ENCODE peak calls at places on chromosomes 3 and 15, in four cellular contexts. G is caudate nucleus, A is RWPE1, Y is endodermal cell. O is an unnamed sample.

GRCh38 chr15:77495806-77496589 is 75.3 kb downstream of the HMG20A start:
- DNase-seq in G (no peak), A (no peak), Y (no peak), O (no peak)

GRCh38 chr3:58350627-58351013 is 17.9 kb downstream of the PXK start:
- DNase-seq in G (no peak), A (no peak), Y (no peak), O (no peak)

GRCh38 chr3:194750409-194750808 is 64.7 kb downstream of the FAM43A start:
- DNase-seq in G (no peak), A (no peak), Y (no peak), O (no peak)

GRCh38 chr3:189360291-189360690 is 188.5 kb downstream of the TPRG1 start:
- DNase-seq in G (no peak), A (no peak), Y (no peak), O (no peak)

GRCh38 chr3:193744048-193744821 is 151.2 kb downstream of the OPA1 start:
- DNase-seq in G (no peak), A (no peak), Y (peak; percentile 67), O (no peak)

GRCh38 chr3:31699309-31699953 is 166.7 kb downstream of the STT3B start:
- DNase-seq in G (no peak), A (no peak), Y (no peak), O (no peak)

GRCh38 chr3:71454513-71455423 is 128.8 kb downstream of the FOXP1 start:
- DNase-seq in G (no peak), A (no peak), Y (no peak), O (no peak)

GRCh38 chr3:150309557-150309956 is 98.5 kb upstream of the TSC22D2 start:
- DNase-seq in G (no peak), A (peak; percentile 34), Y (no peak), O (no peak)

GRCh38 chr3:157718835-157719234 is 215.6 kb upstream of the VEPH1 start:
- DNase-seq in G (no peak), A (no peak), Y (no peak), O (no peak)

GRCh38 chr15:100863406-100864198 is 16.0 kb upstream of the ALDH1A3 start:
- DNase-seq in G (peak; percentile 36), A (no peak), Y (peak; percentile 10), O (peak; percentile 91)

GRCh38 chr3:53671192-53672021 is 174.8 kb downstream of the CHDH start:
- DNase-seq in G (no peak), A (no peak), Y (no peak), O (no peak)

GRCh38 chr3:23888617-23889228 is 28.1 kb downstream of the NKIRAS1 start:
- DNase-seq in G (no peak), A (peak; percentile 8), Y (no peak), O (no peak)

GRCh38 chr3:111087924-111088469 is 16.4 kb downstream of the NECTIN3 start:
- DNase-seq in G (no peak), A (no peak), Y (peak; percentile 78), O (no peak)

GRCh38 chr3:30437172-30437571 is 169.2 kb upstream of the TGFBR2 start:
- DNase-seq in G (no peak), A (no peak), Y (peak; percentile 46), O (no peak)

GRCh38 chr15:74337607-74338211 is 29.7 kb downstream of the CYP11A1 start:
- DNase-seq in G (no peak), A (no peak), Y (no peak), O (no peak)

GRCh38 chr15:77012868-77013267 is 17.9 kb downstream of the PSTPIP1 start:
- DNase-seq in G (no peak), A (no peak), Y (no peak), O (no peak)

GRCh38 chr3:124329723-124330122 is 337.8 kb upstream of the ROPN1 start:
- DNase-seq in G (no peak), A (no peak), Y (peak; percentile 30), O (no peak)

GRCh38 chr3:151837057-151837456 is 23.1 kb downstream of the AADAC start:
- DNase-seq in G (no peak), A (peak; percentile 83), Y (peak; percentile 73), O (no peak)

GRCh38 chr3:4271834-4272233 is 31.3 kb upstream of the SETMAR start:
- DNase-seq in G (no peak), A (peak; percentile 8), Y (no peak), O (no peak)

GRCh38 chr3:150412599-150413069 is 4.5 kb downstream of the TSC22D2 start:
- DNase-seq in G (no peak), A (no peak), Y (no peak), O (no peak)

GRCh38 chr15:51931638-51932037 is 39.9 kb downstream of the LEO1 start:
- DNase-seq in G (no peak), A (peak; percentile 33), Y (no peak), O (no peak)

GRCh38 chr3:129313983-129314756 is 35.5 kb downstream of the HMCES start:
- DNase-seq in G (no peak), A (no peak), Y (peak; percentile 73), O (no peak)

GRCh38 chr3:17081520-17081919 is 196.8 kb downstream of the PLCL2 start:
- DNase-seq in G (no peak), A (no peak), Y (no peak), O (no peak)

GRCh38 chr3:147616998-147617619 is 207.9 kb downstream of the ZIC1 start:
- DNase-seq in G (no peak), A (no peak), Y (no peak), O (no peak)

GRCh38 chr3:109336272-109336957 is 931 bp downstream of the DPPA4 start:
- DNase-seq in G (no peak), A (no peak), Y (peak; percentile 74), O (no peak)

GRCh38 chr15:84783493-84784251 is 33.5 kb upstream of the ALPK3 start:
- DNase-seq in G (no peak), A (no peak), Y (peak; percentile 83), O (no peak)

GRCh38 chr3:12884104-12884742 is 42.9 kb upstream of the RPL32 start:
- DNase-seq in G (no peak), A (no peak), Y (no peak), O (peak; percentile 86)

GRCh38 chr3:62876064-62876463 is 848 bp upstream of the CADPS start:
- DNase-seq in G (no peak), A (peak; percentile 38), Y (peak; percentile 94), O (peak; percentile 13)

GRCh38 chr3:194043516-194043915 is 92.4 kb upstream of the HES1 start:
- DNase-seq in G (no peak), A (no peak), Y (no peak), O (no peak)

GRCh38 chr15:63615935-63616334 is 18.7 kb downstream of the FBXL22 start:
- DNase-seq in G (no peak), A (peak; percentile 72), Y (peak; percentile 9), O (no peak)

GRCh38 chr15:101193781-101194180 is 58.1 kb downstream of the CHSY1 start:
- DNase-seq in G (no peak), A (no peak), Y (no peak), O (no peak)

DNA sequence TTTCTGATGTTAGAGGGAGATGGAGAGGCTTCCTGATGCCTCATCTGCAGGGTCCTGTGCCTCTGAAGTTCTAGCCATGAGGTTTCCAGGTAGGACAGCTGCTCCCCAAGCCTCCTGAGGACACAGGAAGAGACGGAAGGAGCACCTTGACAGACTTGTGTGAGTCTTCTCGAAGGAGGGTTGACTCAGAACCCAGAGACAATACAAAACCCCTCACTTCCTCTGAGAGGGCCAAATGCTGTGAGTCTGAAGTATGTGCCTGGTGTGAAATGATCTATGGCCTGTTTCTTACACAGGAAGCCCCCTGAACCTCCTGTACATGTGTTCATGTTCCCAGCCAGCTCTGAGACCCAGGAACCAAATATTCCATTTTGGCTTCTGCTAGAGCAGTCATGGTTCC is 62.3 kb downstream of the AAGAB start:
- DNase-seq in G (no peak), A (no peak), Y (no peak), O (no peak)
- H3K27ac ChIP-seq in G (no peak overlapping the region), A (peak overlapping the region; percentile 10), Y (no peak overlapping the region), O (no peak overlapping the region)

GRCh38 chr3:15523660-15524417 is 2.3 kb upstream of the COLQ start:
- DNase-seq in G (no peak), A (no peak), Y (no peak), O (no peak)

GRCh38 chr3:15519096-15519495 is 2.4 kb downstream of the COLQ start:
- DNase-seq in G (no peak), A (no peak), Y (no peak), O (no peak)

GRCh38 chr3:15520804-15521572 is 518 bp downstream of the COLQ start:
- DNase-seq in G (no peak), A (no peak), Y (peak; percentile 49), O (no peak)

GRCh38 chr3:15520185-15520584 is 1.3 kb downstream of the COLQ start:
- DNase-seq in G (no peak), A (no peak), Y (no peak), O (peak; percentile 20)

DNA sequence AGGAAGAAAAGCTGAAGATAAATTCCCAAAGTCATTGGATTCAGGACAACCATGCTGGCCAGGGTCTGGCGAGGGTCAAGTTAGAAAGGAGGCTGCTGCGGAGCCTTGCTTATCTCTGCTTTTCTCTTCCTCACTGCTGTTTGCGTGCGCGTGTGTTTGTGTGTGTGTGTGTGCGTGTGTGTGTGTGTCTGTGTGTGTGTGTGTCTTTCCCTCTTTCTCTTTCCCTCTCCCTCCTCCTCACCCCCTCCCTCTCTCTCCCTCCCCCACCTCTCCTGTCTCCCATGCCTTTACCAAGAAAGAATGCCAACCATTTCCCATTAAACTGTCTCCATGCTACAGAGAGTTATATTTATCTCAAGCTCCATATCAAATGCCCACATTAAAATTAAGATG is at the start of gene COLQ:
- DNase-seq in G (no peak), A (no peak), Y (peak; percentile 71), O (no peak)
- H3K27ac ChIP-seq in G (no peak within 1 kb of the TSS), A (no peak within 1 kb of the TSS), Y (no peak within 1 kb of the TSS), O (no peak within 1 kb of the TSS)

DNA sequence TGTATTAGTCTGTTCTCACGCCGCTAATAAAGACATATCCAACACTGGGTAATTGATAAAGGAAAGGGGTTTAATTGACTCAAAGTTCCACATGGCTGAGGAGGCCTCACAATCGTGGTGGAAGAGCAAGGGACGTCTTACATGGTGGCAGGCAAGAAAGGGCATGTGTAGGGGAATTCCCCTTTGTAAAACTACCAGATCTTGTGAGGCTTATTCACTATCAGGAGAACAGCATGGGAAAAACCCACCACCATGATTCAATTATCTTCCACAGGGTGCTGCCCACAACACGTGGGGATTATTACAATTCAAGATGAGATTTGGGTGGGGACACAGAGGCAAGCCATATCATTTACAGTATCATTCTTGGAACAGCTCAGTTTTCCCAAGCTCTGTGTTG is 268.0 kb downstream of the SUCLG2 start:
- DNase-seq in G (no peak), A (no peak), Y (no peak), O (no peak)
- H3K27ac ChIP-seq in G (no peak overlapping the region), A (no peak overlapping the region), Y (no peak overlapping the region), O (no peak overlapping the region)

DNA sequence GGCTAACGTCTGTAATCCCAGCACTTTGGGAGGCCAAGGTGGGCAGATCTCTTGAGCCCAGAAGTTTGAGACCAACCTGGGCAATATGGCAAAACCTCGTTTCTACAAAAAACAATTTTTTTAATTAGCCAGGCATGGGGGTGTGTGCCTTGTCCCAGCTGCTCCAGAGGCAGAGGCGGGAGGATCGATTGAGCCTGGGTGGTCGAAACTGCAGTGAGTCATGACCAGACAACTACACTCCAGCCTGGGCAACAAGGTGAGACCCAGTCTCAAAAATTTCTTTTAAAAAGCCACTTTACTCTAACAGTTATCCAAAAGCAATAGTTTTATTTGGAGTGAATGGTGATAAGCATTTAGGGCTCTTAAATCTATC is 12.5 kb downstream of the TRIM59 start:
- DNase-seq in G (no peak), A (no peak), Y (no peak), O (no peak)
- H3K27ac ChIP-seq in G (no peak overlapping the region), A (peak overlapping the region; percentile 57), Y (no peak overlapping the region), O (no peak overlapping the region)